ENCODE peak calls at places on chromosomes 13 and 19, in six cellular contexts. J is cardiac muscle cell, T is heart right ventricle, Y is K562, K is stomach, W is left ventricle myocardium inferior. R is an unnamed sample.

GRCh38 chr19:57099199-57099661 is 20.6 kb upstream of the USP29 start:
- DNase-seq in Y (peak; percentile 66), W (peak; percentile 72), K (peak; percentile 49), J (peak; percentile 70), T (peak; percentile 75), R (peak; percentile 87)

GRCh38 chr13:102846261-102847015 is 606 bp downstream of the ERCC5 start:
- DNase-seq in J (peak; percentile 49), K (peak; percentile 40), Y (no peak), T (peak; percentile 24), W (peak; percentile 25), R (peak; percentile 53)

GRCh38 chr13:64529874-64530485 is 2700.2 kb downstream of the PCDH9 start:
- DNase-seq in K (no peak), Y (peak; percentile 15), T (no peak), W (no peak), J (peak; percentile 33), R (peak; percentile 71)

GRCh38 chr13:106795847-106796246 is 227.9 kb upstream of the ARGLU1 start:
- DNase-seq in W (no peak), J (peak; percentile 10), Y (no peak), K (no peak), T (no peak), R (peak; percentile 69)

GRCh38 chr19:46639356-46640061 is 3.5 kb upstream of the GNG8 start:
- DNase-seq in J (peak; percentile 95), Y (peak; percentile 61), K (no peak), T (peak; percentile 64), W (peak; percentile 60), R (no peak)

GRCh38 chr13:32905864-32906180 is 110.4 kb upstream of the KL start:
- DNase-seq in T (no peak), J (no peak), K (no peak), Y (no peak), W (no peak), R (no peak)

GRCh38 chr13:43085545-43085944 is 62.2 kb downstream of the DNAJC15 start:
- DNase-seq in J (peak; percentile 65), W (no peak), T (no peak), K (no peak), Y (peak; percentile 3), R (no peak)

GRCh38 chr19:13646758-13647157 is 117.6 kb upstream of the MRI1 start:
- DNase-seq in T (no peak), Y (no peak), W (no peak), J (no peak), K (no peak), R (no peak)

GRCh38 chr13:24050796-24051715 is 109.5 kb upstream of the SPATA13 start:
- DNase-seq in J (no peak), Y (no peak), W (no peak), T (no peak), K (no peak), R (peak; percentile 64)

GRCh38 chr13:60311527-60311926 is 85.5 kb upstream of the TDRD3 start:
- DNase-seq in W (no peak), K (no peak), Y (no peak), T (no peak), J (no peak), R (no peak)

GRCh38 chr19:34181111-34181864 is 9.0 kb downstream of the LSM14A start:
- DNase-seq in J (no peak), T (no peak), W (no peak), K (no peak), Y (no peak), R (no peak)
- H3K4me1 ChIP-seq in J (peaks cover 31% of the 10 kb centered on the region), T (peaks cover 60% of the 10 kb centered on the region), W (peaks cover 99% of the 10 kb centered on the region), K (peaks cover 100% of the 10 kb centered on the region), Y (peaks cover 10% of the 10 kb centered on the region), R (no peaks in the 10 kb centered on the region)

GRCh38 chr13:77752512-77753069 is 55.1 kb downstream of the SLAIN1 start:
- DNase-seq in J (no peak), T (no peak), K (no peak), W (no peak), Y (no peak), R (no peak)

GRCh38 chr13:77749481-77749880 is 52.0 kb downstream of the SLAIN1 start:
- DNase-seq in W (no peak), K (no peak), J (no peak), Y (no peak), T (no peak), R (no peak)

DNA sequence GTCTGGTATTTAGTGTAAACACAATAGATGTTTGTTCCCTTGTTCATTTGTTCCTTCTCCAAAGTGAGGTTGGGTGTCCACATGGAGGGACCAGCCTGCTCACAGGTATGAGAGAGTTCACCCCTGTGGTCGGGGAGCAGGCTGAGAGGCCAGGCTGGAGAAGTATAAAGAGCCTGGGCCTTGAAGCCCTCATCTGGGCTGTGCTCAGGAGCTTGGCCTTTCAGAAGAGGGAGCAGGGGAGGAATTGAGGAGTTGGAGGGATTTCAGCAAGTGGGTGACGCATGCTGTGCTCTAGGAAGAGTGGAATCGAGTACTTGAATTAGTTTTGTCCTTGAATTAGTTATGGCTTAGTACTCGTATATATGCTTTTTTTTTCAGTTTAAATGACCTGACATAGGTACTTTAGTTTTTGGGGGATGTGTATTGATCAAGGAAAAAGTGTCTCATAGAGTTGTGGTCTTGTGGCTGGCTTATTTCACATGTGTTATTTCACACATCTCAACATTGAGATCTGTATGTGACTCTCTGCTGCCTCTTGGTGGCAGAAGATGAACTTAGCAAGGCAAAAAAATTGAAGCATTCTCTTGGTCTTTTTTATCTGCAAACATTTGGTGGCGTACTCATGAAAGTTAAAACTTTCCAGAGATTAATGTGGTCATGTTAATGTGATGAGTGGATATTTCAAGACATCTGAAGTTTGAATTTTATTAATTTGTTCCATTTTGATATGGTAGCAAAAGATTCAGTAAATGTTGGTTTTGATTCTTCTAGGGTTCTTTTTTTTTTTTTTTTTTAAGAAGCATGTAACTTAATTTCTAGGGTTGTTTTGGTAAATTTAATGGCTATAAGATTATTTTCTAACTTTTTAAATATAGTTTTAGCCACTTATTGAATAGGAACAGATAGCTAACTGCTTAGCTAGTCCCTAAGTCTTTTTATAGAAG is 54.3 kb downstream of the SLAIN1 start:
- DNase-seq in W (no peak), J (peak; percentile 62), K (no peak), Y (peak; percentile 22), T (no peak), R (peak; percentile 68)
- H3K27ac ChIP-seq in W (no peak overlapping the region), J (peak overlapping the region; percentile 33), K (no peak overlapping the region), Y (no peak overlapping the region), T (no peak overlapping the region), R (peak overlapping the region; percentile 58)

DNA sequence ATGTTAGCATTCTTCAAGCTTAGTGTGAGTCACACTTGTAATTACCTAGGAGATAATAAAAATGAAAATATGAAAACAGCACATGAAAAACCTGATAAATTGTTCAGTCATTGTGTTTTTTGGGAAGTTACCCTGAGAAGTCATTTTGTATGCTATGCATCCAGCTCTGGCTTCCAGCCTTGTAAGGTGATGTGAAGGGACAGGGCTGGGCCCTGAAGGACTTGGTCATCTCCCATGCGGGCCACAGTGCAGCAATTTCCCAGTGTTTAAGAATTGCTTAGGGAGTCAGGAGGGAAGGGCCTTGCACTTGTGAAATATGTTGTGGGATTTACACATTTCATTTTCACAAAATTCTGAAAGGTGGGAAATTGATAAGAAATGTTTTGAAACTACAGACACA is 41.3 kb downstream of the ARHGEF7 start:
- DNase-seq in Y (no peak), K (no peak), T (no peak), J (no peak), W (no peak), R (no peak)
- H3K4me1 ChIP-seq in Y (peaks cover 4% of the 10 kb centered on the region), K (peaks cover 60% of the 10 kb centered on the region), T (peaks cover 23% of the 10 kb centered on the region), J (peaks cover 17% of the 10 kb centered on the region), W (peaks cover 73% of the 10 kb centered on the region), R (no peaks in the 10 kb centered on the region)

GRCh38 chr19:44604241-44604640 is 9.1 kb upstream of the IGSF23 start:
- DNase-seq in K (no peak), T (no peak), J (no peak), Y (no peak), W (no peak), R (no peak)
- H3K27ac ChIP-seq in K (no peak overlapping the region), T (peak overlapping the region; percentile 58), J (no peak overlapping the region), Y (no peak overlapping the region), W (peak overlapping the region; percentile 60), R (no peak overlapping the region)

DNA sequence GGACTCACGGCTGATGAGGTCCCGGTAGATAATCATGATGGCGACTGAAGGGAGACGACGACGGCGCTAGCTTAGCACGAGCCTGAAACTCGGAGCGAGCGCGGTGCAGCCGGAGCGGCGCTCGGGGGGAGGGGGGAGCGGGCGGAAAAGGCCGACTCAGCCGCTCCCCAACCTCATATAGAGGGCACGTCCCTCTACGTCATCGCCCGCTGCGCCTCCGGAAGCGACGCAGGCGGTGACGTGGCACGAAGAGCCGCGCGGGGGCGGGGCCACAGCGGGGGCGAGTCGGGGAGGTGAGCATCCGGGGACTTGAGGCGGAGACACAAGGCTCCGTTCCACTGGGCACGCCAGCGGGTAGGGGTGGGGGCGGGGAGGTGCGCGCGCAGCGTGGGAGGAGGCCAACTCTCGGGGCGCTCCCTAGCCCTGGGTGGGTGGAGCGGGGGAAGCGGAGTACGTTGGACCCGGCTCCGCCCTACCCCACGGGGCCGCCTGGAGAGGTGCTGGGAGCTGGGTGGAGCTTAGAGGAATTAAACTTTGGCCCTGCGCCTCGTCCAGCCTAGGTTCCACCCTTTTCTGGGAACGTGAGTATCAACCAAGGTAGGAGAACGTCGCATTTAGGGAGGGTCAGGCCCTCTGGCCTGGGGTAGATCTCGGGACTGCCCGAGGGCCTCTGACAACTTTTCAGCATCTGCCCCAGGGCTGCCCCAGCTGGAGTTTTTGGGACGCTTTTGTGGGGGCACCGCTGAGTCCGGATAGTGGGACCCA is at the start of gene TPT1:
- DNase-seq in T (peak; percentile 99), Y (peak; percentile 95), J (peak; percentile 100), W (peak; percentile 99), K (peak; percentile 99), R (peak; percentile 100)
- H3K4me1 ChIP-seq in T (peaks cover 37% of the 10 kb centered on the region), Y (peaks cover 5% of the 10 kb centered on the region), J (peaks cover 13% of the 10 kb centered on the region), W (peaks cover 61% of the 10 kb centered on the region), K (peaks cover 57% of the 10 kb centered on the region), R (no peaks in the 10 kb centered on the region)

DNA sequence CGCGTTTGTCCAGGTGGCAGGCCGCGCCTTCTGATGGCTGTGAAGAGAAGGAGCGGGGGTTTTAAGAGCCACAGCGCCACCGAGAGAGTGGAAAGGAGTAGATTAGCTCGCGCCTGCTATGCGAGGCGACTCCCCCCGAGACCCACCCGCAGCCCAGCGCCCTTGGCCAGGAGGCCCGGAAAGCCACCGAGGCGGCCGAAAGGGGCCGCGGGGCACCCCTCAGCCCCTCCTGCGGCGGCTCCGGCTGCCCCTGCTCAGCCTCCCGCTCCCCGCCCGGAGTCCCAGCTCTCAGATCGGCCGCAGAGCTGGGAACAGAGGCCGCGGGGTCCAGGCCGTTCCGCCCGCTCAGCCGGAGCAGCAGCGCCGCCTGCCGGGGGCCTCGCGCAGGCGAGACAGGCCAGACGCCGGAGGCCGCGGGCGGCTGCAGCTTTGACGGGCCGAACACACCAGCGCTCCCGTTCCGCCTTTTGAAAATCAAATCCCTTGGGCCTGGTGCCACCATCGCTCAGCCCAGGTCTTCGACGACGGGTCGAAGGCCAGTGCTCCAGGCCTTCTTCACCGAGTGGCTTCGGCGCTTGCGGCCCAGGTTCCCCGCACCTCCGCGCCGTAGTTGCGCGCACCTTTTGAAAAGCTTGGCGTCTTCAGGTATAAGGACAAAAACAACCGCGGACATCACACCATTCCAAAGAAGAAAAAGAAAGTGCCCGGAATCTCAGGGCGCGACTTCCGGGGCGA is 15.3 kb downstream of the CDX2 start:
- DNase-seq in K (peak; percentile 88), J (peak; percentile 79), Y (peak; percentile 58), W (peak; percentile 68), T (peak; percentile 74), R (peak; percentile 97)
- H3K27ac ChIP-seq in K (peak overlapping the region; percentile 85), J (no peak overlapping the region), Y (no peak overlapping the region), W (no peak overlapping the region), T (no peak overlapping the region), R (no peak overlapping the region)

R was measured in endodermal cell.